ENCODE peak calls at places on chromosomes 5 and 9, in seven cellular contexts. R is epithelial cell of proximal tubule, I is ovary, O is thyroid gland, P is fibroblast of pulmonary artery, V is tibial artery, M is IMR-90. N is an unnamed sample.

GRCh38 chr9:36290996-36291395 is 32.7 kb upstream of the GNE start:
- DNase-seq in R (no peak), I (no peak), O (no peak), P (no peak), V (no peak), M (no peak), N (no peak)

GRCh38 chr5:61030163-61030482 is 85.1 kb downstream of the NDUFAF2 start:
- DNase-seq in R (no peak), I (no peak), O (no peak), P (no peak), V (no peak), M (peak), N (peak)

GRCh38 chr9:127128341-127129072 is 6.1 kb upstream of the ANGPTL2 start:
- DNase-seq in R (no peak), I (peak), O (peak), P (no peak), V (peak), M (peak), N (peak)

GRCh38 chr9:30160570-30160969 is 2223.9 kb upstream of the ACO1 start:
- DNase-seq in R (no peak), I (no peak), O (no peak), P (no peak), V (no peak), M (no peak), N (no peak)

GRCh38 chr5:29963956-29964355 is 1229.5 kb upstream of the CDH6 start:
- DNase-seq in R (no peak), I (no peak), O (no peak), P (no peak), V (no peak), M (no peak), N (no peak)

GRCh38 chr9:101592788-101593187 is 2.0 kb downstream of the PPP3R2 start:
- DNase-seq in R (no peak), I (no peak), O (no peak), P (no peak), V (no peak), M (peak), N (no peak)

GRCh38 chr5:123098767-123099513 is 9.9 kb downstream of the PRDM6 start:
- DNase-seq in R (no peak), I (no peak), O (no peak), P (peak), V (no peak), M (no peak), N (peak)

GRCh38 chr5:158235159-158235547 is 376.2 kb upstream of the CLINT1 start:
- DNase-seq in R (no peak), I (no peak), O (no peak), P (no peak), V (no peak), M (no peak), N (no peak)

GRCh38 chr5:43891112-43891511 is 288.1 kb downstream of the NNT start:
- DNase-seq in R (no peak), I (no peak), O (no peak), P (no peak), V (no peak), M (no peak), N (peak)

GRCh38 chr9:116207371-116208111 is 54.0 kb downstream of the PAPPA start:
- DNase-seq in R (no peak), I (no peak), O (peak), P (peak), V (no peak), M (no peak), N (no peak)

GRCh38 chr9:116008278-116008677 is 145.3 kb upstream of the PAPPA start:
- DNase-seq in R (no peak), I (no peak), O (no peak), P (no peak), V (no peak), M (peak), N (no peak)

GRCh38 chr9:135480942-135481315 is 1.3 kb downstream of the PPP1R26 start:
- DNase-seq in R (no peak), I (no peak), O (no peak), P (no peak), V (no peak), M (no peak), N (no peak)

GRCh38 chr5:9519537-9519936 is 26.3 kb downstream of the SEMA5A start:
- DNase-seq in R (peak), I (no peak), O (peak), P (peak), V (peak), M (peak), N (peak)

GRCh38 chr5:18236386-18236785 is 602.1 kb downstream of the TAF11L14 start:
- DNase-seq in R (no peak), I (no peak), O (no peak), P (no peak), V (no peak), M (no peak), N (no peak)

GRCh38 chr9:3444016-3444415 is 81.8 kb downstream of the RFX3 start:
- DNase-seq in R (no peak), I (no peak), O (no peak), P (no peak), V (no peak), M (no peak), N (no peak)

GRCh38 chr9:14511452-14511851 is 181.8 kb downstream of the ZDHHC21 start:
- DNase-seq in R (no peak), I (no peak), O (no peak), P (peak), V (no peak), M (no peak), N (peak)

GRCh38 chr5:112921833-112922817 is at the start of gene REEP5:
- DNase-seq in R (no peak), I (peak), O (peak), P (peak), V (peak), M (peak), N (peak)

GRCh38 chr5:132420706-132421272 is 51.3 kb downstream of the SLC22A5 start:
- DNase-seq in R (no peak), I (no peak), O (no peak), P (no peak), V (peak), M (no peak), N (no peak)

GRCh38 chr9:133717113-133718031 is 20.8 kb downstream of the SARDH start:
- DNase-seq in R (no peak), I (no peak), O (no peak), P (no peak), V (no peak), M (no peak), N (no peak)

GRCh38 chr5:33738097-33738496 is 153.7 kb downstream of the ADAMTS12 start:
- DNase-seq in R (no peak), I (no peak), O (no peak), P (no peak), V (no peak), M (no peak), N (no peak)

GRCh38 chr5:57529864-57530263 is 47.3 kb upstream of the ACTBL2 start:
- DNase-seq in R (no peak), I (no peak), O (no peak), P (no peak), V (no peak), M (no peak), N (no peak)

GRCh38 chr5:112862085-112862484 is 998 bp downstream of the SRP19 start:
- DNase-seq in R (no peak), I (no peak), O (no peak), P (no peak), V (no peak), M (no peak), N (no peak)

GRCh38 chr9:89007568-89007967 is 16.3 kb downstream of the S1PR3 start:
- DNase-seq in R (no peak), I (no peak), O (no peak), P (no peak), V (no peak), M (no peak), N (no peak)

GRCh38 chr9:124803911-124804310 is 27.0 kb downstream of the OLFML2A start:
- DNase-seq in R (no peak), I (no peak), O (no peak), P (no peak), V (no peak), M (no peak), N (no peak)

GRCh38 chr9:121581775-121582600 is 69.4 kb upstream of the DAB2IP start:
- DNase-seq in R (no peak), I (no peak), O (no peak), P (no peak), V (no peak), M (no peak), N (no peak)

GRCh38 chr5:32098806-32099435 is 75.2 kb downstream of the GOLPH3 start:
- DNase-seq in R (no peak), I (no peak), O (no peak), P (no peak), V (no peak), M (no peak), N (no peak)

GRCh38 chr5:59893436-59894227 is at the start of gene PDE4D:
- DNase-seq in R (no peak), I (peak), O (peak), P (peak), V (peak), M (peak), N (peak)

GRCh38 chr9:87195306-87195705 is 248.0 kb upstream of the GAS1 start:
- DNase-seq in R (no peak), I (no peak), O (no peak), P (no peak), V (no peak), M (peak), N (peak)

GRCh38 chr5:113084402-113085083 is 107.9 kb downstream of the DCP2 start:
- DNase-seq in R (peak), I (no peak), O (peak), P (no peak), V (no peak), M (no peak), N (no peak)

GRCh38 chr5:173707392-173707791 is 90.9 kb upstream of the BOD1 start:
- DNase-seq in R (no peak), I (no peak), O (peak), P (peak), V (peak), M (peak), N (peak)

GRCh38 chr9:126720661-126721530 is 83.9 kb upstream of the ZBTB43 start:
- DNase-seq in R (no peak), I (no peak), O (no peak), P (no peak), V (no peak), M (no peak), N (no peak)

GRCh38 chr5:39072915-39073758 is 1.1 kb downstream of the RICTOR start:
- DNase-seq in R (no peak), I (no peak), O (peak), P (peak), V (peak), M (peak), N (peak)

GRCh38 chr9:120563044-120563443 is 16.9 kb downstream of the CDK5RAP2 start:
- DNase-seq in R (no peak), I (peak), O (no peak), P (no peak), V (no peak), M (no peak), N (no peak)

GRCh38 chr5:72433520-72433919 is 73.7 kb downstream of the ZNF366 start:
- DNase-seq in R (no peak), I (no peak), O (no peak), P (peak), V (no peak), M (no peak), N (peak)

GRCh38 chr9:122056484-122056883 is 36.6 kb downstream of the TTLL11 start:
- DNase-seq in R (no peak), I (no peak), O (no peak), P (peak), V (no peak), M (no peak), N (no peak)

GRCh38 chr5:141845371-141845821 is 32.8 kb downstream of the PCDH1 start:
- DNase-seq in R (no peak), I (no peak), O (no peak), P (no peak), V (no peak), M (no peak), N (no peak)

DNA sequence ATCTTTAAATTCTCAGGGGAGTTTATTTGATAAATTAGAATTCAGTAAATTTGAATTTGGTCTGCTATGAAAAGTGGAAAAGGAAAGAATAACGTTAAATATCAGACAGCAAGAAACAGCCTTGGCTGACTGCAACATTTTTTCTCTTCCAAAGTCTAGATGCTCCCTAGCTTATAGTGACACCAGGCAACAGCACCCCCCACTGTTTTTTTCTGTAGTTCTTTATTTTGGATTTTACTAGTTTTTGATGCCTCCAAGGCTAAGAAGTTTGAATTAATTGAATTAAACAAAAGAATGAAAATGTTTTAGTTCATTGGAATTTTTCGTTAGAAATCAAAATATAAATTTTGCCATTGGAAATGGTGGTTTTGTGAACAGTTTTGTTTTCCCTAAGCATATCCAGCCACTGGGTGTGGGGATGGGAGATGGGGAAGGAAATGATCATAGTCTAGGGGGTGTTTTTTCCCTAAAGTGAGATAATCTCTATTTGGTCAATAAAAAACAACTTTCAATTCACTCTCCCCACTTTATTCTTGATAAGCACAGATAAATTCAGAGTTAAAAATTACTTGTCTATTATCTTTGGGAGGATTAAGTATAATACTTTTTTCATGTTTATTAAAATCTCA is 199.3 kb upstream of the CD180 start:
- DNase-seq in R (no peak), I (no peak), O (no peak), P (peak), V (no peak), M (no peak), N (peak)
- TF ChIP-seq CTCF in R (peak), I (peak), O (no peak), P (peak), V (no peak), M (no peak), N (no peak)

GRCh38 chr9:93340091-93340490 is 111.4 kb upstream of the FAM120A start:
- DNase-seq in R (no peak), I (no peak), O (no peak), P (no peak), V (no peak), M (no peak), N (no peak)

GRCh38 chr9:93343663-93344062 is 107.8 kb upstream of the FAM120A start:
- DNase-seq in R (no peak), I (no peak), O (no peak), P (no peak), V (no peak), M (no peak), N (no peak)

GRCh38 chr9:93346240-93347112 is 105.0 kb upstream of the FAM120A start:
- DNase-seq in R (no peak), I (no peak), O (no peak), P (no peak), V (no peak), M (no peak), N (no peak)

GRCh38 chr9:93345630-93346239 is 105.8 kb upstream of the FAM120A start:
- DNase-seq in R (no peak), I (no peak), O (no peak), P (no peak), V (no peak), M (no peak), N (no peak)
- H3K4me3 ChIP-seq in R (no peak), I (peak), O (peak), P (no peak), V (peak), M (no peak), N (no peak)

GRCh38 chr9:75001719-75002421 is 26.2 kb downstream of the CARNMT1 start:
- DNase-seq in R (peak), I (no peak), O (no peak), P (peak), V (no peak), M (peak), N (peak)

GRCh38 chr9:75000835-75001234 is 27.3 kb downstream of the CARNMT1 start:
- DNase-seq in R (no peak), I (no peak), O (no peak), P (no peak), V (no peak), M (no peak), N (no peak)

GRCh38 chr9:75002422-75003023 is 25.6 kb downstream of the CARNMT1 start:
- DNase-seq in R (no peak), I (no peak), O (no peak), P (no peak), V (no peak), M (no peak), N (no peak)
- TF ChIP-seq CTCF in R (no peak), I (no peak), O (no peak), P (no peak), V (no peak), M (no peak), N (no peak)

GRCh38 chr5:95533761-95534160 is 21.0 kb downstream of the SKIC3 start:
- DNase-seq in R (no peak), I (no peak), O (no peak), P (peak), V (no peak), M (peak), N (no peak)

GRCh38 chr5:95530441-95530840 is 24.3 kb downstream of the SKIC3 start:
- DNase-seq in R (peak), I (no peak), O (no peak), P (peak), V (peak), M (peak), N (peak)

GRCh38 chr5:95533106-95533505 is 21.7 kb downstream of the SKIC3 start:
- DNase-seq in R (no peak), I (no peak), O (no peak), P (no peak), V (no peak), M (no peak), N (no peak)

GRCh38 chr5:95531491-95531890 is 23.3 kb downstream of the SKIC3 start:
- DNase-seq in R (no peak), I (no peak), O (no peak), P (no peak), V (no peak), M (no peak), N (no peak)

GRCh38 chr5:95532415-95532814 is 22.4 kb downstream of the SKIC3 start:
- DNase-seq in R (no peak), I (no peak), O (no peak), P (no peak), V (no peak), M (no peak), N (no peak)
- H3K4me3 ChIP-seq in R (no peak), I (no peak), O (no peak), P (no peak), V (no peak), M (no peak), N (no peak)

N was measured in fibroblast of mammary gland.